ENCODE peak calls at places on chromosomes 2 and 18, in four cellular contexts. O is ovary, W is cardiac muscle cell, I is PC-9. K is an unnamed sample. For H3K27me3, the result is how much of the 10 kb centered on the place peaks cover.

GRCh38 chr18:62777814-62778213 is 62.5 kb downstream of the PHLPP1 start:
- DNase-seq in O (no peak), I (no peak), W (no peak), K (no peak)

GRCh38 chr2:101823347-101823791 is 125.9 kb downstream of the MAP4K4 start:
- DNase-seq in W (peak), I (no peak), O (no peak), K (peak)

GRCh38 chr18:68734311-68734710 is 19.4 kb upstream of the TMX3 start:
- DNase-seq in W (no peak), O (no peak), I (no peak), K (no peak)

GRCh38 chr2:105870062-105870461 is 125.3 kb downstream of the NCK2 start:
- DNase-seq in I (no peak), W (no peak), O (no peak), K (no peak)

GRCh38 chr2:166134252-166135151 is 6.7 kb upstream of the SCN1A start:
- DNase-seq in I (no peak), W (no peak), O (no peak), K (no peak)

GRCh38 chr2:137865954-137866540 is 98.2 kb upstream of the HNMT start:
- DNase-seq in O (peak), I (no peak), W (peak), K (peak)

GRCh38 chr2:91442246-91442905 is 2750.9 kb downstream of the RPIA start:
- DNase-seq in W (no peak), I (no peak), O (peak), K (no peak)

GRCh38 chr2:71561441-71562267 is 108.3 kb downstream of the DYSF start:
- DNase-seq in O (no peak), W (no peak), I (no peak), K (no peak)

GRCh38 chr2:156083707-156084494 is 248.6 kb downstream of the NR4A2 start:
- DNase-seq in O (no peak), I (peak), W (no peak), K (no peak)

GRCh38 chr2:20365249-20365817 is 14.7 kb upstream of the PUM2 start:
- DNase-seq in O (no peak), I (peak), W (no peak), K (no peak)

GRCh38 chr2:20438334-20439192 is 8.3 kb upstream of the RHOB start:
- DNase-seq in I (peak), O (no peak), W (no peak), K (no peak)

GRCh38 chr2:144663217-144663616 is 143.3 kb upstream of the ZEB2 start:
- DNase-seq in I (no peak), W (no peak), O (no peak), K (no peak)

GRCh38 chr2:224098473-224098872 is 59.4 kb upstream of the SERPINE2 start:
- DNase-seq in O (peak), W (no peak), I (no peak), K (no peak)

GRCh38 chr2:235665656-235666239 is 171.9 kb downstream of the AGAP1 start:
- DNase-seq in I (no peak), O (no peak), W (no peak), K (no peak)

GRCh38 chr2:216066255-216066654 is 15.4 kb downstream of the PECR start:
- DNase-seq in I (no peak), O (no peak), W (no peak), K (no peak)

GRCh38 chr2:195437521-195437920 is 219.5 kb upstream of the SLC39A10 start:
- DNase-seq in W (no peak), O (no peak), I (no peak), K (no peak)

GRCh38 chr2:175167076-175167791 is 769 bp downstream of the ATF2 start:
- DNase-seq in O (no peak), W (peak), I (no peak), K (peak)

GRCh38 chr2:102003696-102004095 is 11.9 kb downstream of the IL1R2 start:
- DNase-seq in I (no peak), O (no peak), W (no peak), K (no peak)

GRCh38 chr2:100971221-100971620 is 30.9 kb upstream of the RPL31 start:
- DNase-seq in O (no peak), W (no peak), I (no peak), K (no peak)

GRCh38 chr2:62303818-62304217 is 107.9 kb downstream of the B3GNT2 start:
- DNase-seq in O (no peak), W (no peak), I (no peak), K (no peak)

GRCh38 chr18:48932462-48932818 is 18.3 kb downstream of the SMAD7 start:
- DNase-seq in I (no peak), O (no peak), W (no peak), K (no peak)

GRCh38 chr18:48931680-48932461 is 18.9 kb downstream of the SMAD7 start:
- DNase-seq in O (no peak), W (no peak), I (no peak), K (no peak)

GRCh38 chr18:48929951-48930713 is 20.6 kb downstream of the SMAD7 start:
- DNase-seq in I (no peak), W (peak), O (peak), K (peak)

GRCh38 chr18:48929212-48929612 is 21.6 kb downstream of the SMAD7 start:
- DNase-seq in W (no peak), O (no peak), I (no peak), K (peak)

GRCh38 chr18:48930926-48931325 is 19.8 kb downstream of the SMAD7 start:
- DNase-seq in O (no peak), W (no peak), I (no peak), K (no peak)
- H3K4me3 ChIP-seq in O (no peak), W (no peak), I (no peak), K (no peak)

DNA sequence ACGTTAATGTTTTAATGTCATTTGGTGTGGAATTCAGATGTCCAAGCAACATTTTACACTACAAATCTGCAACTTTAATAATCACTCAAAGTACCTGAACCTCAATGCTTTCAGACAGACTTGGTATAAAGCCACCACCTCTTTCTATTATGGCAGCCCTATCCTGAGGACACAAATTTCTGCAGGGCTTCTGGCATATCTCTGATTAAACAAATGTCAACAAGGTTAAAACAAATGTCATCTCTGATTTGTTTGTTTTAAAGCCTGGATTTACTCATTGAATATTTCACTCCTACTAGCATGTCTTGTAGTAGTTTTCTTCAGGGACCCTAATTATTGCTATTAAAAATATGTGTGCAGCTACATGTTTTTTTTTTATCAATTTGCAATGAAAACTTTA is 29.9 kb downstream of the IL37 start:
- DNase-seq in O (no peak), W (no peak), I (no peak), K (no peak)
- H3K27me3 ChIP-seq in O (under half), W (under half), I (under half), K (under half)

GRCh38 chr18:48975221-48975816 is 24.6 kb upstream of the SMAD7 start:
- DNase-seq in I (no peak), O (peak), W (peak), K (peak)
- H3K4me3 ChIP-seq in I (peak), O (peak), W (peak), K (peak)

GRCh38 chr2:29347774-29348465 is 232.7 kb downstream of the CLIP4 start:
- DNase-seq in W (no peak), O (no peak), I (no peak), K (no peak)
- H3K27me3 ChIP-seq in W (under half), O (under half), I (half or more), K (under half)

GRCh38 chr18:58431215-58431614 is 197.7 kb downstream of the ALPK2 start:
- DNase-seq in I (no peak), W (no peak), O (no peak), K (no peak)

GRCh38 chr18:58427321-58427720 is 201.6 kb downstream of the ALPK2 start:
- DNase-seq in W (no peak), O (no peak), I (no peak), K (no peak)

GRCh38 chr18:58432050-58432727 is 196.7 kb downstream of the ALPK2 start:
- DNase-seq in W (no peak), I (no peak), O (no peak), K (no peak)

DNA sequence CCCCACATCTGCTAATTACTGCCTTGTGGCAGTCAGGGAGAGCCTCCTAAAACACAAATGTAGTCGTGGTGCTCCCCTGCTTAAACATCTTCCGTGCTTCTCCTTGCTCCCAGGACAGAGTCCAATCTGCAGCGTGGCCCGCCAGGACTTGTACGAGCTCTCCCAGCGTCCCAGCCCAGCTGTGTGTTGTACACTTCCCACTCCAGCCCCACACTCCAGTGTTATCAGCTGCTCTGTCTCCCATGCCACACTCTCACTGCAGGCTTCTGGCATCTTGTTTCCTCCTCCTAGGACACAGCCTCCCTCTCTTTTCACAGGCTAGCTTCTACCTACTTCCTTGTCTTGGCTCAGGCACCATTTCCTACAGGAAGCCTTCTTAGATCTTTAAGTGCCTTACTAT is 199.4 kb downstream of the ALPK2 start:
- DNase-seq in I (no peak), W (peak), O (no peak), K (no peak)
- H3K4me3 ChIP-seq in I (no peak), W (no peak), O (no peak), K (no peak)